ENCODE peak calls at places on chromosomes 1 and 21, in five cellular contexts. One of them, this sample, is unnamed.

GRCh38 chr1:225565845-225566244 is 87.1 kb downstream of the ENAH start:
- DNase-seq in body of pancreas: no peak
- DNase-seq in HL-60: peak
- DNase-seq in IMR-90: no peak
- DNase-seq in cardiac muscle cell: no peak
- DNase-seq in this sample: peak

GRCh38 chr1:8595332-8595731 is 222.1 kb downstream of the RERE start:
- DNase-seq in cardiac muscle cell: no peak
- DNase-seq in body of pancreas: no peak
- DNase-seq in HL-60: no peak
- DNase-seq in IMR-90: no peak
- DNase-seq in this sample: no peak

GRCh38 chr1:232912845-232913580 is 37.4 kb upstream of the NTPCR start:
- DNase-seq in HL-60: no peak
- DNase-seq in IMR-90: no peak
- DNase-seq in body of pancreas: no peak
- DNase-seq in cardiac muscle cell: no peak
- DNase-seq in this sample: no peak

GRCh38 chr1:147238925-147239820 is 3.3 kb upstream of the CHD1L start:
- DNase-seq in HL-60: no peak
- DNase-seq in IMR-90: no peak
- DNase-seq in body of pancreas: no peak
- DNase-seq in cardiac muscle cell: no peak
- DNase-seq in this sample: no peak

GRCh38 chr1:33624991-33625870 is 152.8 kb downstream of the ZSCAN20 start:
- DNase-seq in cardiac muscle cell: no peak
- DNase-seq in IMR-90: no peak
- DNase-seq in HL-60: no peak
- DNase-seq in body of pancreas: no peak
- DNase-seq in this sample: no peak

GRCh38 chr1:87800006-87800405 is 471.3 kb downstream of the LMO4 start:
- DNase-seq in HL-60: no peak
- DNase-seq in body of pancreas: no peak
- DNase-seq in cardiac muscle cell: no peak
- DNase-seq in IMR-90: peak
- DNase-seq in this sample: no peak

GRCh38 chr1:30538906-30539855 is 184.2 kb downstream of the MATN1 start:
- DNase-seq in cardiac muscle cell: no peak
- DNase-seq in HL-60: no peak
- DNase-seq in body of pancreas: no peak
- DNase-seq in IMR-90: no peak
- DNase-seq in this sample: no peak

GRCh38 chr1:25871086-25871703 is 4.3 kb downstream of the PAQR7 start:
- DNase-seq in cardiac muscle cell: no peak
- DNase-seq in body of pancreas: peak
- DNase-seq in HL-60: peak
- DNase-seq in IMR-90: no peak
- DNase-seq in this sample: no peak

GRCh38 chr1:59900640-59901039 is 25.9 kb downstream of the CYP2J2 start:
- DNase-seq in IMR-90: no peak
- DNase-seq in cardiac muscle cell: no peak
- DNase-seq in HL-60: no peak
- DNase-seq in body of pancreas: no peak
- DNase-seq in this sample: peak

GRCh38 chr21:45366931-45367401 is 38.0 kb upstream of the COL18A1 start:
- DNase-seq in cardiac muscle cell: no peak
- DNase-seq in HL-60: no peak
- DNase-seq in IMR-90: peak
- DNase-seq in body of pancreas: peak
- DNase-seq in this sample: peak

GRCh38 chr1:171434717-171435346 is 50.5 kb upstream of the PRRC2C start:
- DNase-seq in cardiac muscle cell: no peak
- DNase-seq in IMR-90: peak
- DNase-seq in HL-60: peak
- DNase-seq in body of pancreas: peak
- DNase-seq in this sample: peak

GRCh38 chr1:247269075-247269580 is 13.3 kb downstream of the VN1R5 start:
- DNase-seq in cardiac muscle cell: no peak
- DNase-seq in body of pancreas: no peak
- DNase-seq in HL-60: no peak
- DNase-seq in IMR-90: no peak
- DNase-seq in this sample: no peak

GRCh38 chr1:246784621-246785535 is 60.7 kb downstream of the SCCPDH start:
- DNase-seq in cardiac muscle cell: no peak
- DNase-seq in IMR-90: peak
- DNase-seq in body of pancreas: no peak
- DNase-seq in HL-60: no peak
- DNase-seq in this sample: peak

GRCh38 chr1:201755200-201755599 is 73.8 kb upstream of the IPO9 start:
- DNase-seq in cardiac muscle cell: no peak
- DNase-seq in IMR-90: no peak
- DNase-seq in body of pancreas: no peak
- DNase-seq in HL-60: no peak
- DNase-seq in this sample: no peak

GRCh38 chr1:89126602-89127001 is 688 bp upstream of the GBP2 start:
- DNase-seq in IMR-90: no peak
- DNase-seq in cardiac muscle cell: no peak
- DNase-seq in body of pancreas: no peak
- DNase-seq in HL-60: no peak
- DNase-seq in this sample: peak

GRCh38 chr21:14263879-14264278 is 47.9 kb downstream of the RBM11 start:
- DNase-seq in IMR-90: no peak
- DNase-seq in HL-60: no peak
- DNase-seq in cardiac muscle cell: no peak
- DNase-seq in body of pancreas: no peak
- DNase-seq in this sample: no peak

GRCh38 chr1:204192046-204192445 is 4.2 kb downstream of the KISS1 start:
- DNase-seq in cardiac muscle cell: no peak
- DNase-seq in body of pancreas: no peak
- DNase-seq in IMR-90: no peak
- DNase-seq in HL-60: no peak
- DNase-seq in this sample: no peak

GRCh38 chr1:213984387-213985180 is 3.2 kb upstream of the PROX1 start:
- DNase-seq in HL-60: no peak
- DNase-seq in body of pancreas: peak
- DNase-seq in cardiac muscle cell: peak
- DNase-seq in IMR-90: no peak
- DNase-seq in this sample: no peak

GRCh38 chr1:45230537-45230936 is 24.1 kb upstream of the ZSWIM5 start:
- DNase-seq in cardiac muscle cell: no peak
- DNase-seq in IMR-90: no peak
- DNase-seq in body of pancreas: peak
- DNase-seq in HL-60: no peak
- DNase-seq in this sample: no peak

GRCh38 chr1:53093778-53094532 is 31.9 kb downstream of the PODN start:
- DNase-seq in cardiac muscle cell: no peak
- DNase-seq in IMR-90: no peak
- DNase-seq in body of pancreas: no peak
- DNase-seq in HL-60: no peak
- DNase-seq in this sample: no peak

GRCh38 chr21:25979845-25980433 is 190.6 kb downstream of the APP start:
- DNase-seq in cardiac muscle cell: no peak
- DNase-seq in body of pancreas: no peak
- DNase-seq in HL-60: no peak
- DNase-seq in IMR-90: no peak
- DNase-seq in this sample: no peak

GRCh38 chr1:64839732-64840405 is 95.0 kb downstream of the RAVER2 start:
- DNase-seq in cardiac muscle cell: peak
- DNase-seq in HL-60: no peak
- DNase-seq in IMR-90: no peak
- DNase-seq in body of pancreas: no peak
- DNase-seq in this sample: no peak

GRCh38 chr1:107009286-107009685 is 47.2 kb upstream of the PRMT6 start:
- DNase-seq in IMR-90: no peak
- DNase-seq in cardiac muscle cell: no peak
- DNase-seq in HL-60: no peak
- DNase-seq in body of pancreas: no peak
- DNase-seq in this sample: no peak

GRCh38 chr1:54806931-54807611 is 5.9 kb upstream of the TTC22 start:
- DNase-seq in IMR-90: peak
- DNase-seq in cardiac muscle cell: no peak
- DNase-seq in HL-60: no peak
- DNase-seq in body of pancreas: no peak
- DNase-seq in this sample: peak

GRCh38 chr1:91621907-91622306 is 121.3 kb downstream of the CDC7 start:
- DNase-seq in body of pancreas: no peak
- DNase-seq in HL-60: no peak
- DNase-seq in cardiac muscle cell: no peak
- DNase-seq in IMR-90: no peak
- DNase-seq in this sample: no peak

GRCh38 chr1:91621360-91621759 is 120.7 kb downstream of the CDC7 start:
- DNase-seq in cardiac muscle cell: no peak
- DNase-seq in HL-60: no peak
- DNase-seq in IMR-90: no peak
- DNase-seq in body of pancreas: no peak
- DNase-seq in this sample: no peak

GRCh38 chr1:91619881-91620280 is 119.2 kb downstream of the CDC7 start:
- DNase-seq in cardiac muscle cell: no peak
- DNase-seq in HL-60: no peak
- DNase-seq in body of pancreas: no peak
- DNase-seq in IMR-90: no peak
- DNase-seq in this sample: peak

GRCh38 chr1:91613594-91613993 is 112.9 kb downstream of the CDC7 start:
- DNase-seq in IMR-90: peak
- DNase-seq in body of pancreas: no peak
- DNase-seq in HL-60: no peak
- DNase-seq in cardiac muscle cell: no peak
- DNase-seq in this sample: no peak

DNA sequence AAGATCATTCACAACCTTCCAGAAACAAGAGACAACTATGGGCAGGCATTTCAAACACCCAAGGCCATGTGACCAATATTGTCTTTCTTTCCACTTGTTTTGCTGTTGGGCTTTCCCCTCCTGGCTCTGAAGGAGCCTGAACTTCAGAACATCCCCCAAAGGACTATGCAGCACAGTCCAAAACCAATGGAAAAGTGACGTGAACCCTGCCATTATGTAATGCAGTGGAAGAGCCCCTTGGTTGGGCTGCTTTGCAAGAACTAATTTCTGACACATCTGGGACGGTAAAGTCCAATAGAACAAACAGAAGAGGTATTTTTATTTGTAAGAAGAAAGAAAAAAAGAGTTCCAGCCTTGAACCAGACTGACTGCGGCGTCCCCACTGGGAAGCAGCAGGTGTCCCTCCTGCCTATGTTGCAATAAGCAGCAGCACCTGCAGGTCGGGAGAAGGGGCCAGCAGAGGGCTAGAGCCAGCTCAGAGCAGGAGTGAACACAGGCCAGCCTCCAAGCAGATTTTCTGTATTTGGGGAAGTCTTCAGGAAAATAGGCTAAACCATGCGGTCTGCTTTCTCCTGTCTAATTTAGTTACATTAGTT is 116.7 kb downstream of the CDC7 start:
- DNase-seq in cardiac muscle cell: peak
- DNase-seq in body of pancreas: peak
- DNase-seq in IMR-90: no peak
- DNase-seq in HL-60: no peak
- DNase-seq in this sample: no peak
- TF ChIP-seq CTCF in cardiac muscle cell: no peak
- TF ChIP-seq CTCF in body of pancreas: peak
- TF ChIP-seq CTCF in IMR-90: no peak
- TF ChIP-seq CTCF in HL-60: no peak
- TF ChIP-seq CTCF in this sample: no peak

GRCh38 chr1:164644268-164644667 is 85.3 kb downstream of the PBX1 start:
- DNase-seq in cardiac muscle cell: no peak
- DNase-seq in HL-60: no peak
- DNase-seq in IMR-90: no peak
- DNase-seq in body of pancreas: no peak
- DNase-seq in this sample: no peak

GRCh38 chr1:164640673-164641352 is 81.8 kb downstream of the PBX1 start:
- DNase-seq in HL-60: no peak
- DNase-seq in IMR-90: no peak
- DNase-seq in cardiac muscle cell: no peak
- DNase-seq in body of pancreas: peak
- DNase-seq in this sample: no peak

GRCh38 chr1:164637461-164638375 is 78.7 kb downstream of the PBX1 start:
- DNase-seq in body of pancreas: peak
- DNase-seq in HL-60: no peak
- DNase-seq in cardiac muscle cell: no peak
- DNase-seq in IMR-90: peak
- DNase-seq in this sample: peak

GRCh38 chr1:164638506-164639202 is 79.7 kb downstream of the PBX1 start:
- DNase-seq in body of pancreas: peak
- DNase-seq in IMR-90: no peak
- DNase-seq in HL-60: no peak
- DNase-seq in cardiac muscle cell: no peak
- DNase-seq in this sample: no peak

DNA sequence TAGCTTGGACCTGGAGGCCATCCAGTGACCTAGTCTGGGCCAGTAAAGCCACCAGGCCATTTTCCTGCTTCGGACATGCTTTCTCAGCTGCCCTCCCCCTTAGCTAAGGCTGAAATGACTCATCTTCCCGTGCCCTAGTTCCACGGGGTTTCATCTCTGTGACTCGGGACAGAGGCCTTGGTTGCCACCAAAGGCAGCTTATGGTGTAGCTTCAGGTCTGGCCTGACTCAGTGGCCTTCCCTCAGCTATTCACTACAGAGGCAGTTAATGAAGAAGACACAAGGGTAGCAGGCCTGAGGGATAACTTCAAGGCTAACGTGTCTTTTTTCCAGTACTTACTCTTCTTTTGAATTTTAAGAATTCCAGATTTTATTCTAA is 82.4 kb downstream of the PBX1 start:
- DNase-seq in IMR-90: peak
- DNase-seq in cardiac muscle cell: no peak
- DNase-seq in body of pancreas: no peak
- DNase-seq in HL-60: no peak
- DNase-seq in this sample: peak
- H3K4me3 ChIP-seq in IMR-90: no peak
- H3K4me3 ChIP-seq in cardiac muscle cell: no peak
- H3K4me3 ChIP-seq in body of pancreas: no peak
- H3K4me3 ChIP-seq in HL-60: no peak
- H3K4me3 ChIP-seq in this sample: no peak

GRCh38 chr1:194466706-194467105 is 1280.3 kb upstream of the B3GALT2 start:
- DNase-seq in cardiac muscle cell: peak
- DNase-seq in body of pancreas: no peak
- DNase-seq in IMR-90: no peak
- DNase-seq in HL-60: no peak
- DNase-seq in this sample: no peak
- TF ChIP-seq CTCF in cardiac muscle cell: peak
- TF ChIP-seq CTCF in body of pancreas: no peak
- TF ChIP-seq CTCF in IMR-90: no peak
- TF ChIP-seq CTCF in HL-60: no peak
- TF ChIP-seq CTCF in this sample: no peak

DNA sequence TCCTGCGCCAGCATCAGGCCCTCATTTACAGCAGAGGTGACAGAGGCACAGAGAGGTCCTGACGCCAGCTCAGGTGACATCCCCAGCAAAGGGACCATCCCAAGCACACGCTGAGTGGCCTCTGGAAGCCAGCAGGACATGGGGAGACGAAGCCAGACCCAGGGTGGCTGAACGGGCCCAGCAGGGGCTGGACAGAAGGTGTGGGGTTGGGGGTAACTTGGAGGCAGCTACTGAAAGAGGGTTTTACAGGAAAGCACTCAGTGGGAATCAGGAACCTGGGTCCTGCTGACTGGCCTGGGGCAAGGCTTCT is 1.6 kb upstream of the ARHGEF16 start:
- DNase-seq in cardiac muscle cell: no peak
- DNase-seq in body of pancreas: no peak
- DNase-seq in IMR-90: no peak
- DNase-seq in HL-60: no peak
- DNase-seq in this sample: no peak
- H3K4me3 ChIP-seq in cardiac muscle cell: no peak
- H3K4me3 ChIP-seq in body of pancreas: no peak
- H3K4me3 ChIP-seq in IMR-90: no peak
- H3K4me3 ChIP-seq in HL-60: no peak
- H3K4me3 ChIP-seq in this sample: no peak

GRCh38 chr1:66549017-66549416 is 15.1 kb downstream of the SGIP1 start:
- DNase-seq in IMR-90: no peak
- DNase-seq in HL-60: no peak
- DNase-seq in cardiac muscle cell: no peak
- DNase-seq in body of pancreas: no peak
- DNase-seq in this sample: no peak
- TF ChIP-seq CTCF in IMR-90: no peak
- TF ChIP-seq CTCF in HL-60: no peak
- TF ChIP-seq CTCF in cardiac muscle cell: no peak
- TF ChIP-seq CTCF in body of pancreas: no peak
- TF ChIP-seq CTCF in this sample: no peak